ENCODE peak calls at places on chromosomes 12 and 14, in five cellular contexts. Y, N, E, C and Z are unnamed samples.

GRCh38 chr12:16243487-16244412 is 33.7 kb downstream of the SLC15A5 start:
- DNase-seq in E (no peak), Y (no peak), N (no peak), C (no peak), Z (no peak)

GRCh38 chr12:93793983-93794382 is 116.8 kb downstream of the CRADD start:
- DNase-seq in Y (no peak), N (peak), C (peak), E (no peak), Z (no peak)

GRCh38 chr14:77498120-77498979 is at the start of gene ISM2:
- DNase-seq in E (no peak), Y (no peak), N (peak), C (peak), Z (no peak)

GRCh38 chr12:6552140-6552551 is 3.7 kb downstream of the IFFO1 start:
- DNase-seq in E (peak), Y (peak), N (peak), C (peak), Z (no peak)

GRCh38 chr12:122437656-122438121 is 15.2 kb upstream of the CLIP1 start:
- DNase-seq in Y (peak), N (peak), C (peak), E (peak), Z (no peak)

GRCh38 chr12:68900241-68900640 is 32.7 kb downstream of the CPM start:
- DNase-seq in C (no peak), N (no peak), E (no peak), Y (no peak), Z (no peak)

GRCh38 chr12:121767525-121768016 is 25.9 kb downstream of the RHOF start:
- DNase-seq in N (no peak), Y (peak), E (peak), C (peak), Z (no peak)

GRCh38 chr12:14937689-14938088 is 648 bp downstream of the ERP27 start:
- DNase-seq in Y (no peak), N (no peak), E (no peak), C (no peak), Z (no peak)

GRCh38 chr14:96083667-96084320 is 44.6 kb downstream of the C14orf132 start:
- DNase-seq in C (no peak), E (no peak), Y (peak), N (no peak), Z (no peak)

GRCh38 chr14:64060648-64061096 is 207.9 kb downstream of the SYNE2 start:
- DNase-seq in N (no peak), Y (no peak), E (no peak), C (no peak), Z (no peak)

GRCh38 chr12:16863742-16864141 is 257.8 kb upstream of the LMO3 start:
- DNase-seq in Y (no peak), N (no peak), E (no peak), C (no peak), Z (no peak)

GRCh38 chr14:31902002-31902401 is 175.1 kb upstream of the ARHGAP5 start:
- DNase-seq in N (no peak), E (no peak), C (no peak), Y (no peak), Z (no peak)

GRCh38 chr12:75505706-75506312 is 5.6 kb downstream of the KRR1 start:
- DNase-seq in E (no peak), C (peak), N (peak), Y (no peak), Z (no peak)

GRCh38 chr14:43697003-43697402 is 810.1 kb downstream of the FSCB start:
- DNase-seq in N (no peak), E (no peak), C (no peak), Y (no peak), Z (no peak)

GRCh38 chr12:18242380-18243089 is 18.8 kb upstream of the PIK3C2G start:
- DNase-seq in E (no peak), C (no peak), Y (no peak), N (no peak), Z (no peak)

GRCh38 chr12:122079532-122080081 is 1.1 kb downstream of the MLXIP start:
- DNase-seq in N (no peak), Y (no peak), C (peak), E (no peak), Z (no peak)

GRCh38 chr12:110310754-110311153 is 29.7 kb downstream of the ATP2A2 start:
- DNase-seq in Y (no peak), N (no peak), E (no peak), C (no peak), Z (no peak)

GRCh38 chr14:65354131-65354530 is 58.4 kb upstream of the FUT8 start:
- DNase-seq in C (no peak), N (no peak), Y (no peak), E (no peak), Z (no peak)

GRCh38 chr14:92665699-92666110 is 82.7 kb downstream of the LGMN start:
- DNase-seq in N (no peak), C (no peak), E (no peak), Y (no peak), Z (no peak)

GRCh38 chr12:122096591-122097149 is 18.1 kb downstream of the MLXIP start:
- DNase-seq in E (no peak), N (no peak), C (peak), Y (no peak), Z (no peak)

GRCh38 chr12:72346331-72346944 is 74.3 kb downstream of the TRHDE start:
- DNase-seq in C (peak), E (peak), Y (no peak), N (peak), Z (no peak)

GRCh38 chr14:94010625-94011024 is 13.5 kb downstream of the CCDC197 start:
- DNase-seq in N (no peak), Y (no peak), C (no peak), E (no peak), Z (no peak)

GRCh38 chr12:24226745-24227350 is 277.4 kb upstream of the SOX5 start:
- DNase-seq in N (peak), Y (no peak), E (no peak), C (peak), Z (no peak)

GRCh38 chr12:6570264-6570887 is 2.3 kb upstream of the NOP2 start:
- DNase-seq in N (peak), Y (no peak), E (no peak), C (peak), Z (no peak)

GRCh38 chr12:104470521-104470920 is 13.8 kb downstream of the CHST11 start:
- DNase-seq in C (no peak), E (no peak), N (no peak), Y (no peak), Z (no peak)

GRCh38 chr12:104472748-104473147 is 16.0 kb downstream of the CHST11 start:
- DNase-seq in N (no peak), E (no peak), Y (no peak), C (no peak), Z (no peak)

GRCh38 chr12:104475269-104475668 is 18.5 kb downstream of the CHST11 start:
- DNase-seq in C (no peak), Y (no peak), E (no peak), N (no peak), Z (no peak)

GRCh38 chr12:104471336-104471735 is 14.6 kb downstream of the CHST11 start:
- DNase-seq in E (no peak), C (no peak), Y (no peak), N (no peak), Z (no peak)

DNA sequence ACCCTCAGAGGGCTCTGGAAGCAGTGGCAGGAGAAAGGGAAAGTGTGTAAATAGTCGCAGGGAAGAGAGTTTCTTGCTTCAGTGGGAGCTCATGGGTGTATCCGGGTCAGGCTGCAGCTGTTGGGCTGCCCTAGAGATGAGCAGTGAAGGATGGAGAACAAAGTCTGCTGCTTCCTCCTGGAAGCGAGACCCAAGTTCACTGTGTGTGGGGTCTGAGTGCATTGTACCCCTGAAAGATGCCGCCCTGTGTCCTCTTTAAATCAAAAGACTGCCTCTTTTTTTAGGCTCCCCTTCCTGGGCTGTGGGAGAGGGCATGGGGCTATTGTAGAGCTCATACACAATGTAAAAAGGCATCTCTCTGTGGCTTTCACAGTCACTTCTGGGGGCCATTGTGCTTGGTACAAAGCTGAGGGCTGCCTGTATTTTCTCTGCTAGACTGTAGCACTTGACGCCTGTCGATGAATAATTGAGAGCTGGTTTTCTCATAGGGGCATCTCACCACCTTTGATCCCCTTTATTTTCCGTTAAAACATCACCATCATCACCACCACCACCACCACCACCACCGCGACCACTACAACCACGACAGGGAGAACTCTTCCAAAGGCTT is 16.7 kb downstream of the CHST11 start:
- DNase-seq in Y (no peak), N (no peak), C (no peak), E (no peak), Z (no peak)
- TF ChIP-seq CTCF in Y (no peak), N (no peak), C (no peak), E (no peak), Z (no peak)

GRCh38 chr12:2959508-2960431 is 573 bp downstream of the TEAD4 start:
- DNase-seq in Y (peak), C (peak), N (peak), E (peak), Z (peak)
- TF ChIP-seq CTCF in Y (no peak), C (no peak), N (no peak), E (no peak), Z (peak)

GRCh38 chr12:30840715-30841114 is 85.8 kb upstream of the TSPAN11 start:
- DNase-seq in E (no peak), Y (no peak), N (no peak), C (no peak), Z (no peak)

GRCh38 chr12:30835216-30835615 is 80.5 kb upstream of the CAPRIN2 start:
- DNase-seq in E (no peak), C (no peak), N (no peak), Y (no peak), Z (no peak)

GRCh38 chr12:30839643-30840190 is 85.0 kb upstream of the CAPRIN2 start:
- DNase-seq in Y (no peak), N (no peak), C (no peak), E (no peak), Z (no peak)

GRCh38 chr12:30836656-30837445 is 82.1 kb upstream of the CAPRIN2 start:
- DNase-seq in N (no peak), C (no peak), E (no peak), Y (no peak), Z (no peak)

GRCh38 chr12:30837595-30837994 is 82.8 kb upstream of the CAPRIN2 start:
- DNase-seq in E (no peak), Y (no peak), N (no peak), C (no peak), Z (no peak)
- TF ChIP-seq CTCF in E (no peak), Y (no peak), N (no peak), C (no peak), Z (no peak)

GRCh38 chr12:27732281-27732680 is 21.6 kb downstream of the MRPS35 start:
- DNase-seq in N (no peak), C (no peak), Y (no peak), E (no peak), Z (no peak)
- TF ChIP-seq CTCF in N (peak), C (peak), Y (no peak), E (no peak), Z (peak)

DNA sequence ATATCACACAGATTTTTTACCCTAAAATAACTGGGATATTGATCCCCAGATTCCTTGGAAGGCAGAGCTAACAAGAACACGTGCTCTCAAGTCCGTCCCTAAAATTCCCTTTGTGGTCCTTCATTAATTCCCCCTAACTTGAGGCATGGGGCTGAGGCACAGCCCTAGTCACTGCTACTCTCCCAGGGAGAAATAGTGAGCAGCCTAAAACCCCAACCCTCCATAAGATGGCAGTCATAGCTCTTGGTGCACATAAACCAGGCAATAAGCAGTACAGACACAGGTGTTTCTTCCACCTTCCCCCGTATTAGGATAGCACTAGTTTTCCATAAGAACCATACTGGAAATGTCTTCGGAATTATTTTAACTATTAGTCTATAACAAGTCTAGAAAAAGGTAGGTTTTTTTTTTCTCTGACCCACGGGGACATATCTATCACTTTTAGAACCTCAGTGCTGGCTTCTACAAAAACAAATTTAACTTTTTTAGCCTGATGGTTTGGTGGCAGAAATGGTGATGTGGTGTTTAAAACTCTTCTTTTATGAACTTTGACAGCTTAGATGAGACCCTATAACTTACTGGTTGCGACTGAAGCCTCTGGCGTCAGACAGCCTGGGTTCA is 3.1 kb upstream of the ARHGEF40 start:
- DNase-seq in N (no peak), C (no peak), Y (no peak), E (no peak), Z (no peak)
- TF ChIP-seq CTCF in N (peak), C (peak), Y (no peak), E (peak), Z (peak)